ENCODE peak calls at places on chromosomes 1 and 21, in four cellular contexts. H, X, G and M are unnamed samples.

GRCh38 chr1:150609726-150610125 is 19.7 kb downstream of the ENSA start:
- DNase-seq in G (no peak), X (no peak), H (no peak), M (no peak)

GRCh38 chr1:77832889-77833288 is 53.4 kb downstream of the MIGA1 start:
- DNase-seq in G (no peak), H (no peak), X (no peak), M (no peak)

GRCh38 chr1:179016694-179017382 is 8.9 kb upstream of the FAM20B start:
- DNase-seq in G (no peak), H (peak), X (peak), M (peak)

GRCh38 chr1:84504580-84505021 is 1.6 kb upstream of the SPATA1 start:
- DNase-seq in G (no peak), H (no peak), X (no peak), M (peak)

GRCh38 chr1:59005491-59006308 is 221.9 kb upstream of the JUN start:
- DNase-seq in H (no peak), X (no peak), G (no peak), M (no peak)

GRCh38 chr1:51156752-51157151 is 54.7 kb downstream of the C1orf185 start:
- DNase-seq in X (no peak), G (no peak), H (no peak), M (no peak)

GRCh38 chr1:26281971-26282693 is 2.2 kb downstream of the SH3BGRL3 start:
- DNase-seq in G (no peak), X (no peak), H (no peak), M (no peak)

GRCh38 chr1:112618721-112619517 is at the start of gene ST7L:
- DNase-seq in X (peak), H (peak), G (peak), M (peak)

GRCh38 chr1:2471587-2472001 is 4.5 kb upstream of the PLCH2 start:
- DNase-seq in G (no peak), H (no peak), X (no peak), M (no peak)

GRCh38 chr1:116722016-116722838 is 32.0 kb upstream of the CD2 start:
- DNase-seq in X (no peak), G (no peak), H (peak), M (peak)

GRCh38 chr1:180571832-180572636 is 13.3 kb downstream of the OVAAL start:
- DNase-seq in G (no peak), H (no peak), X (no peak), M (peak)

GRCh38 chr1:94527447-94528031 is 14.0 kb downstream of the F3 start:
- DNase-seq in H (peak), G (no peak), X (no peak), M (peak)

GRCh38 chr1:16986596-16987361 is 6.4 kb upstream of the MFAP2 start:
- DNase-seq in X (no peak), G (no peak), H (no peak), M (no peak)

GRCh38 chr1:19802269-19802668 is 2.6 kb upstream of the TMCO4 start:
- DNase-seq in X (no peak), G (no peak), H (no peak), M (no peak)

GRCh38 chr1:17569200-17570139 is 30.0 kb downstream of the ARHGEF10L start:
- DNase-seq in G (no peak), H (peak), X (peak), M (no peak)

GRCh38 chr21:43315244-43316137 is 111.4 kb downstream of the SIK1 start:
- DNase-seq in X (no peak), H (no peak), G (no peak), M (no peak)

GRCh38 chr1:1915911-1916835 is 1.1 kb downstream of the CALML6 start:
- DNase-seq in G (no peak), H (peak), X (no peak), M (no peak)

GRCh38 chr21:38984982-38985422 is 179.3 kb downstream of the ETS2 start:
- DNase-seq in G (no peak), X (peak), H (no peak), M (no peak)

GRCh38 chr1:10179751-10180150 is 30.6 kb upstream of the KIF1B start:
- DNase-seq in G (no peak), H (no peak), X (no peak), M (no peak)

GRCh38 chr1:232617237-232617636 is 12.7 kb downstream of the SIPA1L2 start:
- DNase-seq in H (no peak), G (no peak), X (no peak), M (no peak)

GRCh38 chr1:74790453-74790852 is 57.5 kb downstream of the TYW3 start:
- DNase-seq in H (no peak), G (no peak), X (no peak), M (no peak)

GRCh38 chr1:191065771-191066170 is 588.1 kb upstream of the BRINP3 start:
- DNase-seq in G (no peak), H (no peak), X (no peak), M (no peak)

GRCh38 chr1:68233202-68233601 is 879 bp upstream of the WLS start:
- DNase-seq in G (no peak), X (no peak), H (no peak), M (no peak)

GRCh38 chr1:1211541-1212511 is 2.1 kb downstream of the TNFRSF4 start:
- DNase-seq in G (no peak), X (no peak), H (no peak), M (no peak)

GRCh38 chr1:32539584-32540571 is 651 bp downstream of the ZBTB8A start:
- DNase-seq in G (no peak), X (peak), H (peak), M (peak)

GRCh38 chr21:14949603-14950002 is 115.2 kb downstream of the NRIP1 start:
- DNase-seq in H (no peak), X (no peak), G (no peak), M (no peak)

GRCh38 chr21:14945176-14945575 is 119.6 kb downstream of the NRIP1 start:
- DNase-seq in G (no peak), X (no peak), H (no peak), M (no peak)

GRCh38 chr21:14943636-14944035 is 121.2 kb downstream of the NRIP1 start:
- DNase-seq in H (no peak), G (no peak), X (no peak), M (no peak)

GRCh38 chr21:14942801-14943490 is 121.9 kb downstream of the NRIP1 start:
- DNase-seq in H (no peak), G (no peak), X (no peak), M (no peak)

DNA sequence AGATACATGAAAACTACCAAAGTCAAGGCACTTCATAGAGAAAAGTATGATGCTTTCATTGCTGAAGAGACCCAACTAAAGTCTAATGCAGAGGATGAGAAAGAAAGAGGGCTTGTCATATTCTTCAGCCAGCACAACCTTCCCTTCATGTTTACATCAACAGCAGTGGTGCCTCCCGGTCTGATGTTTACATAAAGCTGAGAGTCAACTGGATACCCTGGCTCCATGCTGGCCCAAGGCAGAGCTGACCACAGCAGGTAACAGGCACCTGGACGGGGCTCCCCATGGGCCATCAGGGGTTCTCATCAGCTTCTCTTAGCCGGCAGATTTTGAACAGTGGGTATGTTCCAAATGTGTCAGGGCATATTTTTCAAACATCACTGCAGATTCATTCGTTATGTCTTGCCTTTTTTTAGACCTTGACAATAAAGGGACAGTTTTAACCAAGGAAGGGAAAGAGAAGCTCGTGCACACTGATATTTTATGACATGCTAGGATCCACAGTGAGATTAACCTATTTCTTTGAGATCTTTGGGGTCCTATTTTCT is 117.1 kb downstream of the NRIP1 start:
- DNase-seq in G (no peak), H (no peak), X (no peak), M (no peak)
- TF ChIP-seq CTCF in G (no peak), H (no peak), X (no peak), M (no peak)

GRCh38 chr1:6010554-6010953 is 18.3 kb upstream of the NPHP4 start:
- DNase-seq in X (no peak), G (no peak), H (no peak), M (no peak)
- TF ChIP-seq CTCF in X (no peak), G (no peak), H (no peak), M (no peak)

GRCh38 chr21:37546949-37547614 is 180.5 kb downstream of the DYRK1A start:
- DNase-seq in G (no peak), H (no peak), X (no peak), M (no peak)

GRCh38 chr21:37548521-37548981 is 182.0 kb downstream of the DYRK1A start:
- DNase-seq in G (no peak), H (no peak), X (no peak), M (no peak)

GRCh38 chr21:37542512-37542911 is 175.9 kb downstream of the DYRK1A start:
- DNase-seq in X (no peak), H (no peak), G (no peak), M (no peak)

GRCh38 chr21:37547615-37547975 is 181.0 kb downstream of the DYRK1A start:
- DNase-seq in X (no peak), G (no peak), H (no peak), M (no peak)

DNA sequence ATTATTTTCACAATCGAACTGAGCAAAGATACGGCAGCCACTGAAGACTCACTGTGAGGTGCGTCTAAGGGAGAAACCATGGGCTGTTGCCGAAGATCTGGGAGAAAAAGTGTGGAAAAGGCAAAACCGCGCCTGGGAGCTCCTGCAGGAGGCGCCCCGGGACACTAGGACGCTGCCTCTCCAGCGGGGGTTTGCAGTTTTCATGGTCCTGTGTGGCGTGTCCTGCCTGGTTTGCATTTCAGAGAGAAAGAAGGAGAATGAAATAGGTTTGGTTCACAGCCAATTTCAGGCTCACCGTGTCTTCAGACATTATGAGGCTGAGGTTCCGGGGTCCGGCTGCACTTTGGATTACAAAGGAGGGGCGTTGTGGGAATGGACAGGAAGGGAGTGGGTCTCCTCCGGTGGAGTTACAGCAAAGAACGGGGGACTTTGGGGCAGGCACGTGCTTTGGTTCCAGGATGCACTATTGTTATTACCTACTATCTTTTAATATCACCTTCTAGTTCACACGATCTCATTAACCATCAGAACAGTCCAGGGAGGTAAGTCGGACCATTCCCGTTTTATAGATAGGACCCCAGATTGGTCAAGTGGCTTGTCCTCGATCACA is 179.8 kb downstream of the DYRK1A start:
- DNase-seq in H (no peak), G (no peak), X (no peak), M (no peak)
- TF ChIP-seq CTCF in H (no peak), G (no peak), X (no peak), M (no peak)

GRCh38 chr1:46735708-46736324 is 16.9 kb upstream of the EFCAB14 start:
- DNase-seq in X (no peak), G (no peak), H (peak), M (peak)
- TF ChIP-seq CTCF in X (no peak), G (no peak), H (no peak), M (peak)

GRCh38 chr21:36127977-36128376 is 6.9 kb upstream of the CBR3 start:
- DNase-seq in G (no peak), H (no peak), X (no peak), M (no peak)
- TF ChIP-seq CTCF in G (no peak), H (no peak), X (no peak), M (no peak)

GRCh38 chr1:39396671-39397070 is 94.8 kb upstream of the BMP8A start:
- DNase-seq in G (no peak), X (no peak), H (no peak), M (no peak)

GRCh38 chr1:39394598-39394997 is 96.8 kb upstream of the BMP8A start:
- DNase-seq in G (no peak), X (no peak), H (peak), M (peak)

GRCh38 chr1:39397487-39397886 is 93.9 kb upstream of the BMP8A start:
- DNase-seq in X (no peak), H (no peak), G (no peak), M (no peak)

GRCh38 chr1:39395357-39395831 is 96.0 kb upstream of the BMP8A start:
- DNase-seq in H (no peak), X (no peak), G (no peak), M (peak)

DNA sequence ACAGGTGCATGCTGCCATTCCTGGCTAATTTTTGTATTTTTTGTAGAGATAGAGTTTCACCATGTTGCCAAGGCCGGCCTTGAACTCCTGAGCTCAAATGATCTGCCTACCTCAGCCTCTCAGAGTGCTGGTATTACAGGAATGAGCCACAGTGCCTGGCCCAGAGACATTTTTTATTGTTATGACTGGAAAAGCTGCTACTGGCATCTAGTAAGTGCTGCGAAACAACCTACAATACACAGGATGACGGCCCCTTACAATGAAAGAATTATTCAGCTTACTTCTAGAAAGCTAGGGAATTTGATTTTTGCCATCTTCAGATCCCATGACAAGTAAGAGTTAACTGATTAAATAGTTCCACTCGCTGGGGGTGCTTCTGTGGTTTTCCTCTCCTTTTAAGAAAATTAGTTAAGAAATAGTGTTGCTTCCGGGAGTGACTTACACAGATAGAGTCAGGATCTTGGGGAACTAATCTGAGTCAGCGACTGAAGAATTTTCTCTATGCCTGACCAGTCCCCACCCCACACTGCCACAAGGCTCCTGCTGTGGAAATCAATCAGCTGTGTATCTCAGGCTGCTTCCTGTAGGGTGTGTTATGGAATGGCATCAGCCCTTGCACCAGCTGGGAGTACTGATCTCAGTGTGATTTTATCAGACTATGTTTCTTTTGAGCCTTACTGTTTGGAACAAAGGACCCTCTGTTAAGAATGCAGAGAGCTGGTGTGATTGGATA is 93.0 kb upstream of the BMP8A start:
- DNase-seq in H (peak), X (peak), G (no peak), M (peak)
- TF ChIP-seq CTCF in H (no peak), X (no peak), G (no peak), M (no peak)

GRCh38 chr1:91792393-91793032 is 93.4 kb downstream of the TGFBR3 start:
- DNase-seq in H (peak), X (no peak), G (no peak), M (no peak)
- TF ChIP-seq CTCF in H (no peak), X (peak), G (no peak), M (no peak)

DNA sequence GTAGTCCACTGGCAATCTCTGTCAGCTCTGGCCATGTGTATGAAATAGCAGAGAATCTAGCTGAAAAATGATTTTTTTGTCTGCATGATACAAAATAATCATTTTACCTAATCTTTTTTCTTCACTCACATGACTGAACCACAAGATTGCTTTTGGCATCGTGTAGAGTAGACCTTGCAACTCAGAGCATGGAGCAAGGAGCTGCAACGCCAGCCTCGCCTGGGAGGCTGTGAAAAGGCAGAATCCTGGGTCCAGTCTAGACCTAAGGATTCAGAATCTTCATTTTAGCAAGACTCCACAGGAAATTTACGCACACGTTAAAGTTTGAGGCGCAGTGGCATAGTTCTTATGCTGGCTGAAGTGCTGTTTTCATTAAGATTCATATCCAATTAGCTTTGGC is 40.2 kb downstream of the TOMM20 start:
- DNase-seq in H (no peak), X (no peak), G (no peak), M (no peak)
- TF ChIP-seq CTCF in H (no peak), X (no peak), G (no peak), M (no peak)

GRCh38 chr1:192809286-192810252 is 730 bp downstream of the RGS2 start:
- DNase-seq in H (peak), G (peak), X (no peak), M (peak)

GRCh38 chr1:192810253-192810880 is 1.5 kb downstream of the RGS2 start:
- DNase-seq in G (no peak), H (peak), X (no peak), M (no peak)

GRCh38 chr1:192807968-192808587 is 761 bp upstream of the RGS2 start:
- DNase-seq in X (no peak), H (no peak), G (peak), M (peak)

GRCh38 chr1:192807221-192807967 is 1.4 kb upstream of the RGS2 start:
- DNase-seq in G (no peak), H (peak), X (no peak), M (peak)

GRCh38 chr1:192808588-192809285 is at the start of gene RGS2:
- DNase-seq in G (peak), H (peak), X (peak), M (peak)
- TF ChIP-seq CTCF in G (no peak), H (no peak), X (no peak), M (no peak)